ENCODE peak calls at places on chromosome 11, in four cellular contexts. I is GM23338, J is fibroblast of villous mesenchyme, S is brain microvascular endothelial cell. N is an unnamed sample.

GRCh38 chr11:10125522-10126133 is 168.4 kb downstream of the SBF2 start:
- DNase-seq in I (no peak), J (no peak), S (no peak), N (peak)

GRCh38 chr11:45982656-45983470 is 60.4 kb downstream of the LARGE2 start:
- DNase-seq in S (peak), J (peak), I (peak), N (peak)

GRCh38 chr11:59053387-59053786 is 32.7 kb upstream of the GLYATL1B start:
- DNase-seq in J (peak), S (peak), I (peak), N (peak)

GRCh38 chr11:122981388-122982264 is at the start of gene BSX:
- DNase-seq in I (peak), S (peak), J (peak), N (peak)

GRCh38 chr11:63694518-63694917 is 13.2 kb downstream of the RTN3 start:
- DNase-seq in S (no peak), I (no peak), J (no peak), N (no peak)

GRCh38 chr11:1875093-1875785 is 16.5 kb downstream of the PRR33 start:
- DNase-seq in I (no peak), S (no peak), J (no peak), N (no peak)

GRCh38 chr11:131246589-131247164 is 123.7 kb upstream of the NTM start:
- DNase-seq in J (no peak), S (no peak), I (peak), N (no peak)

GRCh38 chr11:112113539-112114457 is 27.1 kb downstream of the SDHD start:
- DNase-seq in J (peak), S (peak), I (peak), N (peak)

GRCh38 chr11:45737056-45737455 is 67.9 kb upstream of the SLC35C1 start:
- DNase-seq in S (no peak), J (peak), I (no peak), N (no peak)

GRCh38 chr11:1864831-1865665 is 12.2 kb downstream of the LSP1 start:
- DNase-seq in J (no peak), S (no peak), I (no peak), N (no peak)

GRCh38 chr11:67584881-67585873 is 1.6 kb downstream of the GSTP1 start:
- DNase-seq in J (no peak), S (no peak), I (no peak), N (no peak)

GRCh38 chr11:67282876-67283371 is 6.2 kb upstream of the ANKRD13D start:
- DNase-seq in J (no peak), S (no peak), I (no peak), N (no peak)

GRCh38 chr11:117421041-117421440 is 93.4 kb downstream of the CEP164 start:
- DNase-seq in S (no peak), J (no peak), I (no peak), N (no peak)

GRCh38 chr11:114081641-114082414 is 22.3 kb downstream of the ZBTB16 start:
- DNase-seq in J (peak), S (no peak), I (no peak), N (peak)

GRCh38 chr11:65491163-65491465 is 7.7 kb upstream of the MALAT1 start:
- DNase-seq in I (no peak), J (peak), S (peak), N (no peak)

GRCh38 chr11:132131962-132132361 is 761.5 kb downstream of the NTM start:
- DNase-seq in J (no peak), S (no peak), I (peak), N (no peak)

GRCh38 chr11:72562431-72562830 is 111.8 kb downstream of the PDE2A start:
- DNase-seq in S (no peak), J (no peak), I (no peak), N (no peak)

GRCh38 chr11:113540416-113541330 is 65.5 kb upstream of the DRD2 start:
- DNase-seq in J (no peak), I (peak), S (no peak), N (no peak)

GRCh38 chr11:83910135-83910534 is 624.0 kb upstream of the CCDC90B start:
- DNase-seq in S (no peak), I (no peak), J (no peak), N (no peak)

GRCh38 chr11:93655047-93655446 is 6.4 kb upstream of the CEP295 start:
- DNase-seq in I (no peak), S (no peak), J (peak), N (no peak)

GRCh38 chr11:121329786-121330395 is 37.3 kb downstream of the SC5D start:
- DNase-seq in I (no peak), S (no peak), J (no peak), N (no peak)

GRCh38 chr11:104826772-104827171 is 71.5 kb downstream of the CASP12 start:
- DNase-seq in I (no peak), J (no peak), S (no peak), N (no peak)

GRCh38 chr11:104819603-104820002 is 78.7 kb downstream of the CASP12 start:
- DNase-seq in I (no peak), S (no peak), J (no peak), N (no peak)

GRCh38 chr11:104823638-104824037 is 74.6 kb downstream of the CASP12 start:
- DNase-seq in I (no peak), S (no peak), J (no peak), N (no peak)
- TF ChIP-seq CTCF in I (no peak), S (no peak), J (no peak), N (no peak)

GRCh38 chr11:60906132-60906972 is at the start of gene PRPF19:
- DNase-seq in J (peak), S (peak), I (peak), N (peak)
- TF ChIP-seq CTCF in J (no peak), S (no peak), I (no peak), N (no peak)

DNA sequence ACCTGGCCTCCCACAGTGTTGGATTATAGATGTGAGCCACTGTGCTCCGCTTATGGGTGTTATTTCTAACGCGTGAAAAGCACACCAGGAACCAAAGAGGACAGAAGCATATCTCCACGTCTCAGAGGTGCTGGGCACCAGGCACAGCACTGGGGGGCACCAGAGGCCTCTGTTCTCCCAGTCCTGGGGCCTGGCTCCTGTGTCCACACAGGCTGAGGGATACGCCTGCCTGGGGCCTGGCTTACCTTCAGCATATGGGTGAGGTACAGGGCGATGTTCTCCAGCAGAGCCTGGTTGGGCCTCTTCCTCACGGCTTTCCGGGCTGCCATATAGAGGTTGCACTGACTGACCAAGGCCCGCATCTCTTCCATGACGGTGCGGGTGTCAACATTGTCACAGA is 24.7 kb upstream of the NAP1L4 start:
- DNase-seq in I (no peak), S (no peak), J (no peak), N (no peak)
- TF ChIP-seq CTCF in I (no peak), S (peak), J (no peak), N (no peak)

DNA sequence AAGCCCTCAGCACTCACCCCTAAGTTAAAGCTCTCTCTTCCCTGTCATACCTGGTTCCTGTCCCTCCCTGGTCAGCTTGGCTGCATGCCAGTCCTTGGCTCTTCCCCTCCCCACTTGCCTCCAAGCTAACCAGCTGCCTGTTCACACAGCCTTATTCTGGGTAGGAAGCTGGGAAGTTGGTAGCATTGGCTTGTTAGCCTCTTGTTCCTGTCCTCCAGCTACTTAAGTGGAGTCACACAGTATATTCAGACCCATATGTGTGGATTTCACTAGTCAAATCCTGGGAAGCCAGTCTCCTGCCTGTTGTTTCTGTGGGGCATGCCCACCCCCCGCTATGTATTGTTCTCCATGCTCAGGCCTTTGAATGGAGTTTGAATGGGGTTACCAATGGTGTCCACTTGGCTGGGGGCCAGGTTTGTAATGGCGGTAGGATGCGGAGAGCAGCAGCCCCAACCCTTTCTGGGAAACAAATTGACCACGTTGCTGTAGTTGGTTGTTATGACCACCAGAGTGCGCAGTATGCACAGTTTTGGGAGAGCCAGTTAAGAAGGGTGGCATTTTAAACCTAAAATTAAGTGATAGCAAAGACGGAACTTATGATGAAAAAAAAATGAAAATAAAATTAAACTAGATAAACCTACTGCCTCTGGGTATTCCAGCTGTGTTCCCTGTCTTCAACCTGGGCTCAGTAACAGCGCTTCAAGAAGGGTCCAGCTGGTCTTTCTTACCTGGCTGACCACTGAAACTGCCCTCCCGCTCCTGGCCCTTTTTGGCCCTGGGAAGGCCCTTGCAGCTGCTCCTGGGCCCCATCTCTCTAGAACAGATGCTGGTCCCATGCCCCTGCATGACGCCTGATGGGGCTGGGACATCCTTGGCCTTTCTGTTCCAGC is 10.7 kb upstream of the RPS3 start:
- DNase-seq in J (peak), I (peak), S (peak), N (peak)
- TF ChIP-seq CTCF in J (peak), I (peak), S (peak), N (peak)

GRCh38 chr11:100801225-100801999 is 114.3 kb downstream of the ARHGAP42 start:
- DNase-seq in S (no peak), I (no peak), J (no peak), N (no peak)
- TF ChIP-seq CTCF in S (no peak), I (no peak), J (no peak), N (no peak)

N was measured in fibroblast of pulmonary artery.